ENCODE peak calls at places on chromosomes 11 and 22, in eight cellular contexts. P is PC-9, S is GM23248, E is IMR-90, W is HCT116, L is PC-3, D is endothelial cell of umbilical vein, B is neuronal stem cell. V is an unnamed sample.

GRCh38 chr11:95076416-95076815 is 9.7 kb downstream of the SRSF8 start:
- DNase-seq in P (peak; percentile 98), S (peak; percentile 35), E (peak; percentile 75), W (no peak), L (peak; percentile 66), D (peak; percentile 90), B (no peak), V (peak; percentile 98)

GRCh38 chr11:127919206-127920000 is 668.0 kb downstream of the ETS1 start:
- DNase-seq in P (no peak), S (peak; percentile 91), E (peak; percentile 87), W (no peak), L (peak; percentile 63), D (peak; percentile 6), B (no peak), V (peak; percentile 95)

GRCh38 chr11:46295996-46296519 is 18.6 kb downstream of the CREB3L1 start:
- DNase-seq in P (no peak), S (peak; percentile 46), E (no peak), W (no peak), L (no peak), D (no peak), B (no peak), V (no peak)

GRCh38 chr11:47986742-47987141 is 6.4 kb downstream of the PTPRJ start:
- DNase-seq in P (peak; percentile 87), S (no peak), E (no peak), W (peak; percentile 79), L (peak; percentile 73), D (no peak), B (no peak), V (peak; percentile 54)

GRCh38 chr11:88300888-88301477 is 36.6 kb downstream of the CTSC start:
- DNase-seq in P (no peak), S (no peak), E (no peak), W (no peak), L (no peak), D (no peak), B (no peak), V (no peak)

GRCh38 chr11:1830119-1830499 is 4.7 kb upstream of the SYT8 start:
- DNase-seq in P (no peak), S (no peak), E (no peak), W (no peak), L (no peak), D (no peak), B (no peak), V (peak; percentile 39)

GRCh38 chr11:30573951-30574350 is 12.2 kb downstream of the MPPED2 start:
- DNase-seq in P (no peak), S (no peak), E (peak; percentile 64), W (no peak), L (peak; percentile 8), D (no peak), B (no peak), V (peak; percentile 23)

GRCh38 chr11:35330924-35331323 is 88.4 kb downstream of the SLC1A2 start:
- DNase-seq in P (no peak), S (no peak), E (no peak), W (no peak), L (no peak), D (no peak), B (no peak), V (no peak)

GRCh38 chr11:5541427-5541826 is 6.9 kb downstream of the OR52H1 start:
- DNase-seq in P (no peak), S (no peak), E (no peak), W (no peak), L (no peak), D (no peak), B (no peak), V (no peak)

GRCh38 chr11:122505304-122506006 is 150.1 kb upstream of the UBASH3B start:
- DNase-seq in P (peak; percentile 43), S (peak; percentile 98), E (peak; percentile 95), W (peak; percentile 58), L (peak; percentile 92), D (peak; percentile 77), B (peak; percentile 78), V (peak; percentile 92)

GRCh38 chr11:134479206-134479955 is 67.3 kb upstream of the B3GAT1 start:
- DNase-seq in P (no peak), S (no peak), E (no peak), W (no peak), L (no peak), D (no peak), B (no peak), V (no peak)

GRCh38 chr22:36339171-36340065 is 48.3 kb downstream of the MYH9 start:
- DNase-seq in P (no peak), S (peak; percentile 93), E (peak; percentile 78), W (no peak), L (no peak), D (peak; percentile 52), B (no peak), V (peak; percentile 89)

GRCh38 chr11:103594283-103594682 is 442.2 kb upstream of the DDI1 start:
- DNase-seq in P (peak; percentile 44), S (no peak), E (no peak), W (no peak), L (peak; percentile 50), D (no peak), B (no peak), V (no peak)

GRCh38 chr11:112762686-112763048 is 198.6 kb upstream of the NCAM1 start:
- DNase-seq in P (no peak), S (no peak), E (no peak), W (no peak), L (no peak), D (no peak), B (no peak), V (no peak)

GRCh38 chr11:105609341-105609781 is 512 bp upstream of the GRIA4 start:
- DNase-seq in P (no peak), S (peak; percentile 39), E (peak; percentile 17), W (peak; percentile 23), L (peak; percentile 62), D (peak; percentile 39), B (no peak), V (no peak)

GRCh38 chr11:110434952-110435779 is 5.4 kb downstream of the FDX1 start:
- DNase-seq in P (no peak), S (peak; percentile 40), E (no peak), W (peak; percentile 24), L (peak; percentile 70), D (no peak), B (no peak), V (peak; percentile 8)

DNA sequence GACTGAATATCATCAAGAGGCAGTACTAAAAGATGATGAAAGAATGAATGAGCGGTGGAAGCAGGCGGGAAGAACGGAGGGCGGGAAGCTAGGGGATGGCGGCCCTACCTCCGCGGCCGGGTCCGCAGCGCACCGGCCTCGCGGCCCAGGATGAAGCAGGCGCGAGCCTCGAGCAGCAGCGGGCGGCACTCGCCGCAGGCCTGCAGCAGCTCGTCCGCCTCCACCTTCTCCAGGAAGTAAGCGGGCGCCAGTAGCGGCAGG is 3.4 kb downstream of the KLHL35 start:
- DNase-seq in P (no peak), S (no peak), E (no peak), W (no peak), L (no peak), D (no peak), B (no peak), V (no peak)
- H2AFZ ChIP-seq in P (no peak overlapping the region), S (peak overlapping the region; percentile 50), E (peak overlapping the region; percentile 91), W (no peak overlapping the region), L (no peak overlapping the region), D (peak overlapping the region; percentile 28), B (peak overlapping the region; percentile 98), V (peak overlapping the region; percentile 20)

DNA sequence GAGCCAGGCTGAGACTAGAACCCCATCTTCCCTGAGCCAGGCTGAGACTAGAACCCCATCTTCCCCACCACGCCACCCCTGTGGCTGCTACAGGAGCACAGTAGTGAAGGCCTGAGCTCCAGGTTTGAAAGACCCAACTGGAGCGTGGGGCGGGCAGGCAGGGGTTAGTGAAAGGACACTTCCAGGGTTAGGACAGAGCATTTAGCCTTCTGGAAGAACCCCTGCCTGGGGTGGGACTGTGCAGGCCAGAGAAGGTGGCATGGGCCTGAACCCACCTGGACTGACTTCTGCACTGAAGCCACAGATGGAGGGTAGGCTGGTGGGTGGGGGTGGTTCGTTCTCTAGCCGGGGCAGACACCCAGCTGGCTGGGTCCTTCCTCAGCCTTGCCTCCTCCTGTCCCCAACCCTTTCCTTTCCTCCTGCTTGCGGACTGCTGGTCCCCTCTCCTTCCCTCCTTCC is 24.1 kb downstream of the SUN2 start:
- DNase-seq in P (no peak), S (no peak), E (no peak), W (no peak), L (no peak), D (no peak), B (no peak), V (no peak)
- H3K36me3 ChIP-seq in P (peaks cover 52% of the 10 kb centered on the region), S (peaks cover 12% of the 10 kb centered on the region), E (peaks cover 77% of the 10 kb centered on the region), W (peaks cover 43% of the 10 kb centered on the region), L (peaks cover 9% of the 10 kb centered on the region), D (peaks cover 13% of the 10 kb centered on the region), B (peaks cover 70% of the 10 kb centered on the region), V (peaks cover 45% of the 10 kb centered on the region)

GRCh38 chr11:76663461-76663760 is 7.1 kb downstream of the LRRC32 start:
- DNase-seq in P (no peak), S (no peak), E (no peak), W (no peak), L (no peak), D (no peak), B (no peak), V (no peak)
- H3K4me3 ChIP-seq in P (no peak overlapping the region), S (no peak overlapping the region), E (no peak overlapping the region), W (no peak overlapping the region), L (no peak overlapping the region), D (no peak overlapping the region), B (no peak overlapping the region), V (no peak overlapping the region)

GRCh38 chr11:116688202-116688540 is 84.6 kb downstream of the BUD13 start:
- DNase-seq in P (no peak), S (no peak), E (no peak), W (no peak), L (no peak), D (no peak), B (no peak), V (no peak)

GRCh38 chr11:116689413-116690127 is 83.2 kb downstream of the BUD13 start:
- DNase-seq in P (no peak), S (no peak), E (no peak), W (no peak), L (no peak), D (no peak), B (no peak), V (no peak)

GRCh38 chr11:116686891-116687290 is 85.9 kb downstream of the BUD13 start:
- DNase-seq in P (no peak), S (no peak), E (no peak), W (no peak), L (no peak), D (no peak), B (no peak), V (no peak)

GRCh38 chr11:116690623-116691022 is 82.2 kb downstream of the BUD13 start:
- DNase-seq in P (no peak), S (no peak), E (no peak), W (no peak), L (no peak), D (no peak), B (no peak), V (no peak)

DNA sequence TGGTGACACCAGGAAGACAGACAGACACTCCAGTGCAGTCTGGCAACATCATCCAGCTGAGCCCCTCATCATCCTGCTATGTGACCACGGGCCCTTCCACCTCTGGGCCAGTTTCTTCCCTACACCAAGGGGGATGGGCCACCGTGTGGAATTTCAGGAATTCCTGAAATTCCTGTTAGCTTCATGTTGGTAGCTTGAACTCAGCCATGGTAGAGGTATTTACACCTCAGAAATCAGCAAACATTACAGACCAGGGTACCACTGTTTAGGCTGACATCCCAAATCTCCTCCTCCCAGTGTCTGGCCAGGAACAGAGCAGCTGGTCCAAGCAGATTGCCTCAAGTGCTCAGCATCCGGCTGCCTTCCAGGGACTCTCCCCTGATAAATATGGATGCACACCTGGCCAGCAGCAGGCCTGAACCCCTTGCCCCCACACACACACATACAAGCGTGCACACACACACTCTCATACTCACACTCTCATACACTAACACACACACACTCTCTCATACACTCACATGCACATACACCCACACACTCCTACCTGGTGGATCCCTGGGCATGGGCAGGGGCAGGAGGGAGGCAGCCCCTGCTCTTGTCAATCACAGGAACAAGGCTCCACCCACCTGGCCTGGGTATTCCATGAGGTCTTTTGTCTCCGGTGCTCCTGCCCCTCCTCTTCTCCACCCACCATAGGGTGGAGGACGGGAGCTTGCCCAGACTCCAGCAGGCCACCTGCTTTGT is 85.2 kb downstream of the BUD13 start:
- DNase-seq in P (no peak), S (no peak), E (no peak), W (no peak), L (peak; percentile 31), D (no peak), B (peak; percentile 49), V (no peak)
- H2AFZ ChIP-seq in P (no peak overlapping the region), S (no peak overlapping the region), E (peak overlapping the region; percentile 66), W (no peak overlapping the region), L (no peak overlapping the region), D (no peak overlapping the region), B (peak overlapping the region; percentile 35), V (no peak overlapping the region)

V was measured in fibroblast of lung.